ENCODE peak calls at places on chromosomes 3 and 15, in ten cellular contexts. One of them, this sample, is unnamed.

GRCh38 chr3:43473737-43474136 is 148.1 kb downstream of the ANO10 start:
- DNase-seq in BJ: no peak
- DNase-seq in AG10803: no peak
- DNase-seq in upper lobe of right lung: no peak
- DNase-seq in fibroblast of mammary gland: no peak
- DNase-seq in pancreas: no peak
- DNase-seq in epithelial cell of proximal tubule: no peak
- DNase-seq in psoas muscle: no peak
- DNase-seq in mucosa of descending colon: no peak
- DNase-seq in transverse colon: no peak
- DNase-seq in this sample: no peak

GRCh38 chr3:130800829-130801228 is 54.2 kb upstream of the PIK3R4 start:
- DNase-seq in transverse colon: no peak
- DNase-seq in BJ: no peak
- DNase-seq in upper lobe of right lung: no peak
- DNase-seq in mucosa of descending colon: no peak
- DNase-seq in pancreas: no peak
- DNase-seq in AG10803: no peak
- DNase-seq in fibroblast of mammary gland: no peak
- DNase-seq in psoas muscle: no peak
- DNase-seq in epithelial cell of proximal tubule: no peak
- DNase-seq in this sample: peak

GRCh38 chr15:78457101-78457500 is 19.1 kb downstream of the IREB2 start:
- DNase-seq in psoas muscle: no peak
- DNase-seq in fibroblast of mammary gland: peak
- DNase-seq in upper lobe of right lung: no peak
- DNase-seq in mucosa of descending colon: no peak
- DNase-seq in epithelial cell of proximal tubule: no peak
- DNase-seq in transverse colon: no peak
- DNase-seq in AG10803: peak
- DNase-seq in pancreas: no peak
- DNase-seq in BJ: peak
- DNase-seq in this sample: no peak

GRCh38 chr3:4693620-4694019 is 200.5 kb downstream of the ITPR1 start:
- DNase-seq in mucosa of descending colon: no peak
- DNase-seq in psoas muscle: no peak
- DNase-seq in fibroblast of mammary gland: no peak
- DNase-seq in pancreas: no peak
- DNase-seq in BJ: no peak
- DNase-seq in epithelial cell of proximal tubule: no peak
- DNase-seq in transverse colon: no peak
- DNase-seq in upper lobe of right lung: no peak
- DNase-seq in AG10803: no peak
- DNase-seq in this sample: no peak

GRCh38 chr3:46705751-46706572 is 4.8 kb downstream of the TMIE start:
- DNase-seq in upper lobe of right lung: peak
- DNase-seq in BJ: no peak
- DNase-seq in mucosa of descending colon: peak
- DNase-seq in epithelial cell of proximal tubule: no peak
- DNase-seq in pancreas: no peak
- DNase-seq in fibroblast of mammary gland: peak
- DNase-seq in AG10803: peak
- DNase-seq in psoas muscle: no peak
- DNase-seq in transverse colon: peak
- DNase-seq in this sample: no peak

GRCh38 chr3:124858275-124858674 is 28.9 kb downstream of the ITGB5 start:
- DNase-seq in pancreas: no peak
- DNase-seq in epithelial cell of proximal tubule: no peak
- DNase-seq in psoas muscle: no peak
- DNase-seq in mucosa of descending colon: no peak
- DNase-seq in upper lobe of right lung: no peak
- DNase-seq in fibroblast of mammary gland: peak
- DNase-seq in BJ: no peak
- DNase-seq in transverse colon: no peak
- DNase-seq in AG10803: peak
- DNase-seq in this sample: no peak

GRCh38 chr3:155676252-155676981 is 68.5 kb downstream of the PLCH1 start:
- DNase-seq in pancreas: peak
- DNase-seq in transverse colon: peak
- DNase-seq in mucosa of descending colon: no peak
- DNase-seq in AG10803: peak
- DNase-seq in upper lobe of right lung: no peak
- DNase-seq in fibroblast of mammary gland: peak
- DNase-seq in psoas muscle: no peak
- DNase-seq in epithelial cell of proximal tubule: peak
- DNase-seq in BJ: peak
- DNase-seq in this sample: no peak

GRCh38 chr3:117545484-117545883 is 835.9 kb downstream of the TUSC7 start:
- DNase-seq in epithelial cell of proximal tubule: no peak
- DNase-seq in AG10803: no peak
- DNase-seq in BJ: no peak
- DNase-seq in psoas muscle: no peak
- DNase-seq in upper lobe of right lung: no peak
- DNase-seq in pancreas: no peak
- DNase-seq in fibroblast of mammary gland: no peak
- DNase-seq in transverse colon: no peak
- DNase-seq in mucosa of descending colon: no peak
- DNase-seq in this sample: no peak

GRCh38 chr15:99411234-99411633 is 154.6 kb upstream of the MEF2A start:
- DNase-seq in transverse colon: no peak
- DNase-seq in mucosa of descending colon: no peak
- DNase-seq in fibroblast of mammary gland: no peak
- DNase-seq in epithelial cell of proximal tubule: no peak
- DNase-seq in psoas muscle: no peak
- DNase-seq in AG10803: no peak
- DNase-seq in pancreas: no peak
- DNase-seq in upper lobe of right lung: no peak
- DNase-seq in BJ: no peak
- DNase-seq in this sample: no peak

GRCh38 chr15:40295870-40296560 is 11.7 kb downstream of the PLCB2 start:
- DNase-seq in AG10803: no peak
- DNase-seq in pancreas: peak
- DNase-seq in mucosa of descending colon: no peak
- DNase-seq in upper lobe of right lung: no peak
- DNase-seq in psoas muscle: no peak
- DNase-seq in BJ: no peak
- DNase-seq in fibroblast of mammary gland: no peak
- DNase-seq in transverse colon: no peak
- DNase-seq in epithelial cell of proximal tubule: no peak
- DNase-seq in this sample: no peak

GRCh38 chr3:44477312-44478030 is at the start of gene ZNF445:
- DNase-seq in pancreas: peak
- DNase-seq in mucosa of descending colon: peak
- DNase-seq in upper lobe of right lung: peak
- DNase-seq in fibroblast of mammary gland: peak
- DNase-seq in AG10803: peak
- DNase-seq in epithelial cell of proximal tubule: no peak
- DNase-seq in transverse colon: peak
- DNase-seq in BJ: peak
- DNase-seq in psoas muscle: peak
- DNase-seq in this sample: peak

GRCh38 chr3:13161771-13162535 is 88.7 kb upstream of the IQSEC1 start:
- DNase-seq in pancreas: no peak
- DNase-seq in AG10803: no peak
- DNase-seq in transverse colon: no peak
- DNase-seq in upper lobe of right lung: peak
- DNase-seq in BJ: no peak
- DNase-seq in epithelial cell of proximal tubule: no peak
- DNase-seq in psoas muscle: no peak
- DNase-seq in fibroblast of mammary gland: no peak
- DNase-seq in mucosa of descending colon: no peak
- DNase-seq in this sample: no peak

GRCh38 chr3:120285508-120285841 is 453 bp upstream of the GPR156 start:
- DNase-seq in upper lobe of right lung: no peak
- DNase-seq in mucosa of descending colon: no peak
- DNase-seq in transverse colon: no peak
- DNase-seq in BJ: no peak
- DNase-seq in psoas muscle: no peak
- DNase-seq in pancreas: no peak
- DNase-seq in epithelial cell of proximal tubule: no peak
- DNase-seq in fibroblast of mammary gland: no peak
- DNase-seq in AG10803: no peak
- DNase-seq in this sample: no peak

GRCh38 chr3:152026033-152026556 is 152.7 kb downstream of the SUCNR1 start:
- DNase-seq in epithelial cell of proximal tubule: no peak
- DNase-seq in transverse colon: no peak
- DNase-seq in mucosa of descending colon: no peak
- DNase-seq in psoas muscle: no peak
- DNase-seq in fibroblast of mammary gland: peak
- DNase-seq in AG10803: peak
- DNase-seq in pancreas: no peak
- DNase-seq in upper lobe of right lung: no peak
- DNase-seq in BJ: peak
- DNase-seq in this sample: peak

GRCh38 chr15:62124953-62125263 is 40.2 kb downstream of the C2CD4B start:
- DNase-seq in fibroblast of mammary gland: no peak
- DNase-seq in AG10803: no peak
- DNase-seq in epithelial cell of proximal tubule: no peak
- DNase-seq in mucosa of descending colon: no peak
- DNase-seq in upper lobe of right lung: no peak
- DNase-seq in pancreas: no peak
- DNase-seq in BJ: no peak
- DNase-seq in psoas muscle: no peak
- DNase-seq in transverse colon: no peak
- DNase-seq in this sample: no peak

GRCh38 chr3:47163023-47163989 is 607 bp downstream of the SETD2 start:
- DNase-seq in AG10803: peak
- DNase-seq in transverse colon: peak
- DNase-seq in psoas muscle: no peak
- DNase-seq in mucosa of descending colon: peak
- DNase-seq in fibroblast of mammary gland: peak
- DNase-seq in upper lobe of right lung: peak
- DNase-seq in BJ: no peak
- DNase-seq in pancreas: peak
- DNase-seq in epithelial cell of proximal tubule: no peak
- DNase-seq in this sample: no peak

GRCh38 chr3:178802259-178802658 is 266.0 kb downstream of the KCNMB2 start:
- DNase-seq in BJ: no peak
- DNase-seq in mucosa of descending colon: no peak
- DNase-seq in transverse colon: no peak
- DNase-seq in pancreas: no peak
- DNase-seq in fibroblast of mammary gland: no peak
- DNase-seq in upper lobe of right lung: no peak
- DNase-seq in epithelial cell of proximal tubule: no peak
- DNase-seq in AG10803: no peak
- DNase-seq in psoas muscle: no peak
- DNase-seq in this sample: no peak

DNA sequence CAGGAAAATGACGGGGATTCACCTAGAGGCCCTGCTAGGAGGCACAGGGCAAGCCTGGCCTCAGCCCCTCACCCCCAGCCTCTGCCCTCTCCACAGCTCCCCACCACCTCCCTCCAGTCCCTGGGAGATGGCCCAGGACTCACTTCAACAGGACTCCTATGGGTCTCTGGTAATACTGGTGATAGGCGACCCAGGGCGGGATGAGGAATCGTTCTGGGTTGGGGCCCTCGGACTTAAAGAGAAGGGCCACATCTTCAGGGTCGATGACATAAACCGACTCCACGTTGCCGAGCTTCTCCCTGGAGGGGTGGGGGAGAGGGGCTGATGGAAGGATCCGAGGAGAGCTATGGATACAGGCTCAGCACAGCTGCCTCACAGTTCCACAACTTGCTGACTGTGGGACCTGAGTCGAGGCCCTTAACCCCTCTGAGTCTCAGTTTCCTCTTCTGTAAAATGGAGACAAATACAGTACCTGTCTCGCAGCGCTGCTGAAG is 19.6 kb downstream of the CYP11A1 start:
- DNase-seq in upper lobe of right lung: no peak
- DNase-seq in fibroblast of mammary gland: no peak
- DNase-seq in transverse colon: no peak
- DNase-seq in mucosa of descending colon: no peak
- DNase-seq in BJ: no peak
- DNase-seq in AG10803: no peak
- DNase-seq in pancreas: no peak
- DNase-seq in psoas muscle: no peak
- DNase-seq in epithelial cell of proximal tubule: no peak
- DNase-seq in this sample: no peak
- H3K4me3 ChIP-seq in upper lobe of right lung: no peak
- H3K4me3 ChIP-seq in fibroblast of mammary gland: no peak
- H3K4me3 ChIP-seq in transverse colon: no peak
- H3K4me3 ChIP-seq in mucosa of descending colon: no peak
- H3K4me3 ChIP-seq in BJ: no peak
- H3K4me3 ChIP-seq in AG10803: no peak
- H3K4me3 ChIP-seq in pancreas: no peak
- H3K4me3 ChIP-seq in psoas muscle: no peak
- H3K4me3 ChIP-seq in epithelial cell of proximal tubule: no peak
- H3K4me3 ChIP-seq in this sample: no peak

GRCh38 chr3:193825617-193826016 is 232.6 kb downstream of the OPA1 start:
- DNase-seq in fibroblast of mammary gland: no peak
- DNase-seq in AG10803: no peak
- DNase-seq in pancreas: no peak
- DNase-seq in upper lobe of right lung: no peak
- DNase-seq in mucosa of descending colon: no peak
- DNase-seq in epithelial cell of proximal tubule: no peak
- DNase-seq in transverse colon: no peak
- DNase-seq in BJ: no peak
- DNase-seq in psoas muscle: no peak
- DNase-seq in this sample: no peak
- TF ChIP-seq CTCF in fibroblast of mammary gland: no peak
- TF ChIP-seq CTCF in AG10803: no peak
- TF ChIP-seq CTCF in pancreas: no peak
- TF ChIP-seq CTCF in upper lobe of right lung: no peak
- TF ChIP-seq CTCF in mucosa of descending colon: no peak
- TF ChIP-seq CTCF in epithelial cell of proximal tubule: no peak
- TF ChIP-seq CTCF in transverse colon: no peak
- TF ChIP-seq CTCF in BJ: no peak
- TF ChIP-seq CTCF in psoas muscle: no peak
- TF ChIP-seq CTCF in this sample: no peak

DNA sequence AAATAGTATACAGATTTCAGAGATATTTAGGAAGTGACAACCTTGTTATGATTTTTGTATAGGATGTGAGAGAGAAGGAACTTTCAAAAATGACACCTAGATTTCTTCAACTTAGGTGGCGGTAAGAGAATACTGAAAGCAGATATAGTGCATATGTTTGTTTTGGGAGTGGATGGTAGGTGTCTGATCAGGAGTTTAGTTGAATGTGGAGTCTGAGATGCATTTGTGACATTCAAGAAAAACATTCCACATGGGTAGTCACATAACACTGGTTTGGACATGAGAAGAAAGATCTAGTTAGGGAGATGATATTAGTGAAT is 40.7 kb downstream of the STT3B start:
- DNase-seq in psoas muscle: no peak
- DNase-seq in transverse colon: no peak
- DNase-seq in upper lobe of right lung: no peak
- DNase-seq in fibroblast of mammary gland: no peak
- DNase-seq in AG10803: no peak
- DNase-seq in BJ: no peak
- DNase-seq in mucosa of descending colon: no peak
- DNase-seq in pancreas: no peak
- DNase-seq in epithelial cell of proximal tubule: no peak
- DNase-seq in this sample: no peak
- H3K4me3 ChIP-seq in psoas muscle: no peak
- H3K4me3 ChIP-seq in transverse colon: no peak
- H3K4me3 ChIP-seq in upper lobe of right lung: no peak
- H3K4me3 ChIP-seq in fibroblast of mammary gland: no peak
- H3K4me3 ChIP-seq in AG10803: no peak
- H3K4me3 ChIP-seq in BJ: no peak
- H3K4me3 ChIP-seq in mucosa of descending colon: no peak
- H3K4me3 ChIP-seq in pancreas: no peak
- H3K4me3 ChIP-seq in epithelial cell of proximal tubule: no peak
- H3K4me3 ChIP-seq in this sample: no peak

GRCh38 chr3:150303776-150304175 is 104.3 kb upstream of the TSC22D2 start:
- DNase-seq in epithelial cell of proximal tubule: no peak
- DNase-seq in transverse colon: no peak
- DNase-seq in AG10803: no peak
- DNase-seq in mucosa of descending colon: no peak
- DNase-seq in BJ: no peak
- DNase-seq in psoas muscle: no peak
- DNase-seq in upper lobe of right lung: no peak
- DNase-seq in pancreas: no peak
- DNase-seq in fibroblast of mammary gland: peak
- DNase-seq in this sample: no peak
- TF ChIP-seq CTCF in epithelial cell of proximal tubule: peak
- TF ChIP-seq CTCF in transverse colon: no peak
- TF ChIP-seq CTCF in AG10803: peak
- TF ChIP-seq CTCF in mucosa of descending colon: no peak
- TF ChIP-seq CTCF in BJ: no peak
- TF ChIP-seq CTCF in psoas muscle: no peak
- TF ChIP-seq CTCF in upper lobe of right lung: peak
- TF ChIP-seq CTCF in pancreas: no peak
- TF ChIP-seq CTCF in fibroblast of mammary gland: peak
- TF ChIP-seq CTCF in this sample: peak

This sample was measured in retinal pigment epithelial cell.